ENCODE peak calls at places on chromosomes 4 and X, in six cellular contexts. G is MM.1S, I is Karpas-422, P is HCT116, C is PC-3, Q is SK-N-SH. X is an unnamed sample.

GRCh38 chr4:137116144-137116543 is 416.1 kb downstream of the PCDH18 start:
- DNase-seq in G (no peak), I (no peak), P (no peak), C (peak; percentile 42), Q (no peak), X (no peak)

GRCh38 chr4:931960-932712 is at the start of the genes GAK and TMEM175:
- DNase-seq in G (peak; percentile 97), I (peak; percentile 98), P (peak; percentile 91), C (peak; percentile 95), Q (peak; percentile 99), X (peak; percentile 99)

GRCh38 chr4:17494258-17494657 is 17.6 kb downstream of the QDPR start:
- DNase-seq in G (no peak), I (no peak), P (no peak), C (peak; percentile 37), Q (no peak), X (peak; percentile 82)

GRCh38 chrX:39773150-39773549 is 324.6 kb downstream of the BCOR start:
- DNase-seq in G (no peak), I (no peak), P (no peak), C (no peak), Q (no peak), X (no peak)

GRCh38 chr4:182653596-182653995 is 263.6 kb downstream of the DCTD start:
- DNase-seq in G (no peak), I (no peak), P (no peak), C (no peak), Q (no peak), X (no peak)

GRCh38 chrX:14865201-14865600 is 7.7 kb downstream of the FANCB start:
- DNase-seq in G (no peak), I (no peak), P (no peak), C (no peak), Q (no peak), X (peak; percentile 48)

GRCh38 chr4:86250006-86250405 is 109.8 kb downstream of the MAPK10 start:
- DNase-seq in G (no peak), I (no peak), P (no peak), C (no peak), Q (no peak), X (peak; percentile 44)

GRCh38 chrX:104112326-104112951 is at the start of gene ZCCHC18:
- DNase-seq in G (peak; percentile 68), I (peak; percentile 71), P (no peak), C (peak; percentile 32), Q (peak; percentile 88), X (peak; percentile 66)

GRCh38 chr4:187128971-187129370 is 405.3 kb upstream of the FAT1 start:
- DNase-seq in G (no peak), I (no peak), P (no peak), C (peak; percentile 36), Q (no peak), X (peak; percentile 41)

GRCh38 chr4:2937986-2938385 is 25.2 kb downstream of the NOP14 start:
- DNase-seq in G (no peak), I (no peak), P (no peak), C (no peak), Q (no peak), X (no peak)

GRCh38 chr4:87985097-87985886 is 9.8 kb downstream of the SPP1 start:
- DNase-seq in G (peak; percentile 62), I (peak; percentile 78), P (peak; percentile 58), C (peak; percentile 74), Q (peak; percentile 67), X (peak; percentile 63)

GRCh38 chr4:41430796-41431195 is 107.2 kb upstream of the LIMCH1 start:
- DNase-seq in G (no peak), I (no peak), P (no peak), C (no peak), Q (no peak), X (peak; percentile 31)

GRCh38 chrX:119757979-119758681 is at the start of gene SOWAHD:
- DNase-seq in G (peak; percentile 52), I (no peak), P (no peak), C (peak; percentile 50), Q (peak; percentile 63), X (peak; percentile 49)

GRCh38 chrX:19156223-19156622 is 34.0 kb upstream of the ADGRG2 start:
- DNase-seq in G (no peak), I (no peak), P (no peak), C (peak; percentile 26), Q (no peak), X (peak; percentile 19)

GRCh38 chr4:2330119-2331042 is 68.5 kb upstream of the MXD4 start:
- DNase-seq in G (no peak), I (no peak), P (peak; percentile 40), C (peak; percentile 88), Q (no peak), X (peak; percentile 94)

GRCh38 chr4:8076023-8076422 is 82.6 kb downstream of the ABLIM2 start:
- DNase-seq in G (no peak), I (no peak), P (no peak), C (no peak), Q (no peak), X (no peak)

GRCh38 chr4:21652508-21653108 is 296.0 kb downstream of the KCNIP4 start:
- DNase-seq in G (no peak), I (no peak), P (no peak), C (no peak), Q (no peak), X (no peak)

GRCh38 chr4:958314-958665 is 15.1 kb downstream of the DGKQ start:
- DNase-seq in G (no peak), I (no peak), P (no peak), C (no peak), Q (peak; percentile 37), X (no peak)

GRCh38 chrX:29535212-29536162 is 679.9 kb upstream of the MAGEB2 start:
- DNase-seq in G (no peak), I (no peak), P (no peak), C (peak; percentile 58), Q (no peak), X (peak; percentile 7)

GRCh38 chrX:1609311-1609710 is 5.5 kb upstream of the ASMT start:
- DNase-seq in G (no peak), I (no peak), P (no peak), C (no peak), Q (no peak), X (no peak)

GRCh38 chrX:15815779-15816452 is 25.6 kb downstream of the ZRSR2 start:
- DNase-seq in G (peak; percentile 37), I (peak; percentile 79), P (peak; percentile 3), C (peak; percentile 50), Q (peak; percentile 59), X (peak; percentile 31)

GRCh38 chrX:154036513-154036912 is 16.8 kb upstream of the IRAK1 start:
- DNase-seq in G (no peak), I (no peak), P (no peak), C (no peak), Q (no peak), X (no peak)

GRCh38 chr4:55075823-55076418 is 49.5 kb downstream of the KDR start:
- DNase-seq in G (peak; percentile 47), I (no peak), P (no peak), C (no peak), Q (no peak), X (no peak)

GRCh38 chr4:4990857-4991540 is 28.3 kb downstream of the CYTL1 start:
- DNase-seq in G (no peak), I (no peak), P (peak; percentile 28), C (peak; percentile 81), Q (peak; percentile 56), X (peak; percentile 97)

DNA sequence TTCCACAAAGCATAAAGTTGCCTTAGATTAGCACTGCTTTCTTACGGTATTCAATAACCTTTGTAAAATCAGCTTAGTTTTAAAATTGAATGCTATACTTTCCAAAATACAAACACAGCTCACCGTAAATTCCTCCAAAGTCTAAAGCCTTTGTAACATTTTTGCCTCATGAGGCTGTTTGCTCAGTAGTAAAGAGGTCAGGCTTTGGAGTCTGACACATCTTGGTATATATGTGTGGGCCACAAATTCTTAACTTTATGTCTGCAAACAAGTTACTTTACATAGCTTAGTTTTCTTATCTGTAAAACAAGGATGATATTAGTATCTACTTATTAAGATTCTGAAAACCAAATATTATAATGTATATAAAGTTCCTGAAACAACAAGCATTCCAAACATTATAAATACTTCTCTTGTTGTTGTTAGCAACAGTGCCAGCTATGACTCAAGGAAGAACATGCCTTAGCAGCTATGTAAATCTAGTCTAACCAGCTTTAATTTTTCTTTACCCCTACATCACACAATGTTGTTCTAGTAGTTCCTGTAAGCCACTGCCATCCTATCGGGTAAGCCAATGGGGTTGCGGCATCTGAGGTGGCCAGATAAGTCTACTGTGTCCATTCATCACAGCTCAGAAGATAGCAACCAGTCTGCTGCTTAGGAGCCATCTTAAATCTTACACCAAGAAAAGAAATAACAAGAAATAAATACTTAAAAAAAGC is 709.0 kb downstream of the KLHL13 start:
- DNase-seq in G (no peak), I (no peak), P (no peak), C (peak; percentile 1), Q (no peak), X (no peak)
- H3K9me2 ChIP-seq in G (no peaks in the 10 kb centered on the region), I (no peaks in the 10 kb centered on the region), P (no peaks in the 10 kb centered on the region), C (no peaks in the 10 kb centered on the region), Q (no peaks in the 10 kb centered on the region), X (no peaks in the 10 kb centered on the region)

DNA sequence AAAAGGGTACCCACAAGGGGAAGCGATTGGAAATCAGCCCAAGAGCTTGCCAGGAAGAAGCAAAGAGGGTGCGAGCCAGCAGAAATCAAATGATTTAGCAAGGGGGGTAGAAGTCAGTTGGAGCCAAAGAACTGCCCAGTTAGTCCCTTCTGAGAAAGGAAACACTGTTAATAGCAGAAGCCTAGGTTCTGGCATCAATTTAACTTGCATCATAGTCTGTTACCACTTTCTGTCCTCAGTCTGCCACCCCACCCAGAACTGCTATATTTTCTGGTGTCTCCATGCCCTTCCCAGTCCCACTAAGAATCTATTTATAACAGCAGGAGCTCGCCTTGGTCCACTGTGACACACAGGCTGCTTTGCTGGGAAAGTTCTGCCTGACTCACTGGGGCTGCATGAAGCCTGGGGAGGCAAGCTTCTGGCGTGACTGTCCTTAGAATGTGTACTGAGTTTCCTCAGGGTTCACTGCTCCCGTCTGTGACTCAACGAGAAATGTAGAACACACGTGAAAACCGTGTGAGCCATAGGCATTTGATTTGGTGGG is 157.8 kb upstream of the TTC29 start:
- DNase-seq in G (no peak), I (no peak), P (no peak), C (peak; percentile 81), Q (no peak), X (peak; percentile 99)
- H2AFZ ChIP-seq in G (no peak overlapping the region), I (no peak overlapping the region), P (no peak overlapping the region), C (peak overlapping the region; percentile 19), Q (peak overlapping the region; percentile 67), X (peak overlapping the region; percentile 69)

DNA sequence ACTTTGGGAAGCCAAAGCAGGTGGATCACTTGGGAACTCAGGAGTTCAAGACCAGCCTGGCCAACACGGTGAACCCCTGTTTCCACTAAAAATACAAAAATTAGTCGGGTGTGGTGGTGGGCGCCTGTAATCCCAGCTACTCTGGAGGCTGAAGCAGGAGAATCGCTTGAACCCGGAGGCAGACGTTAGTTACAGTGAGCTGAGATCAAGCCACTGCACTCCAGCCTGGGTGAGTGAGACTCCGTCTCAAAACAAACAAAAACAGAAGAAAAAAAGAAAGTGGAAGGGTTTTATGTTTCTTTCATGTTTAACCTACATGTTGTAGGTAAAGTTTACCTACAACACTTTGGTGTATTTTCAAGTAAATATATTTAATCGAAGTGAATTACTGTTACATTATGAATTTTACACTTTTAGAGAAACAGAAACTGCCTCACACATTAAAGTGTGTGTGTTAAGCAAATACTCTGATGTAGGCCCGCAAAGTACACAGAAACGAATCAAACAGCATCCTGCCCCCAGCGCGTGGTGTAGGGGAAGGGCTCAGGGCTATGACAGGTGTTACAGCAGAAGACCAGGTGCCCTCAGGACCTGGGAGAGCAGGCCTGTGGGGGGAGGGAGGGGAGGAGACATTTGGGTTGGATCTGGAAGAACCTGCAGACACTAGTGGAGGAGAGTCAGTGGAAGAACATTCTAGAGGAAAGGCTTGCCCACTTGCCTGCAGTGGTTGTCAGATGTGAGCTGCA is 39.0 kb downstream of the PTTG2 start:
- DNase-seq in G (peak; percentile 41), I (no peak), P (no peak), C (no peak), Q (no peak), X (no peak)
- H3K9ac ChIP-seq in G (no peak overlapping the region), I (no peak overlapping the region), P (no peak overlapping the region), C (no peak overlapping the region), Q (no peak overlapping the region), X (no peak overlapping the region)

GRCh38 chr4:61891953-61892352 is 691.8 kb downstream of the ADGRL3 start:
- DNase-seq in G (no peak), I (no peak), P (no peak), C (no peak), Q (no peak), X (no peak)

GRCh38 chr4:61896717-61897116 is 696.6 kb downstream of the ADGRL3 start:
- DNase-seq in G (no peak), I (no peak), P (no peak), C (no peak), Q (peak; percentile 40), X (no peak)
- H3K9me2 ChIP-seq in G (no peaks in the 10 kb centered on the region), I (no peaks in the 10 kb centered on the region), P (no peaks in the 10 kb centered on the region), C (no peaks in the 10 kb centered on the region), Q (no peaks in the 10 kb centered on the region), X (no peaks in the 10 kb centered on the region)